ENCODE peak calls at places on chromosomes 6 and 20, in five cellular contexts. R is T-helper 2 cell; D is stimulated activated CD4-positive, alpha-beta T cell treated with anti-CD3 and anti-CD28 coated beads, Interleukin-1b, Interleukin-23, amount 100 ng/mL, for 4 hours; Q is stimulated activated naive B cell treated with anti-CD40 and anti-IgM and Interleukin-4, amounts not matched to agents 10 μg/mL and 1 μg/mL and 100 μg/mL, for 72 hours; H is HEK293T. G is an unnamed sample.

GRCh38 chr6:144652292-144652891 is 367.3 kb downstream of the UTRN start:
- DNase-seq in Q (no peak), D (no peak), R (no peak), H (no peak), G (no peak)

GRCh38 chr6:64874776-64875175 is 832.2 kb downstream of the EYS start:
- DNase-seq in Q (no peak), R (no peak), H (no peak), D (no peak), G (no peak)

GRCh38 chr6:14822689-14823088 is 423.2 kb upstream of the JARID2 start:
- DNase-seq in H (no peak), D (no peak), Q (no peak), R (no peak), G (no peak)

GRCh38 chr6:20652276-20652675 is 118.0 kb downstream of the CDKAL1 start:
- DNase-seq in Q (no peak), D (no peak), R (no peak), H (no peak), G (no peak)

GRCh38 chr20:5001174-5002076 is at the start of gene SLC23A2:
- DNase-seq in D (peak), H (peak), R (peak), Q (peak), G (no peak)

GRCh38 chr6:126761854-126762253 is 356.6 kb upstream of the RSPO3 start:
- DNase-seq in R (no peak), H (no peak), Q (no peak), D (no peak), G (no peak)

GRCh38 chr20:49460916-49461315 is 21.6 kb downstream of the KCNB1 start:
- DNase-seq in H (no peak), Q (no peak), D (no peak), R (no peak), G (no peak)

GRCh38 chr20:19137641-19138040 is 74.8 kb upstream of the SLC24A3 start:
- DNase-seq in H (no peak), Q (no peak), D (no peak), R (no peak), G (no peak)

GRCh38 chr20:10476319-10476724 is 41.2 kb downstream of the SLX4IP start:
- DNase-seq in R (peak), H (no peak), Q (peak), D (no peak), G (peak)

GRCh38 chr20:8812818-8813217 is 256.1 kb upstream of the PLCB4 start:
- DNase-seq in H (no peak), Q (no peak), D (no peak), R (no peak), G (no peak)

GRCh38 chr6:39812853-39813533 is 20.8 kb downstream of the DAAM2 start:
- DNase-seq in Q (no peak), R (no peak), D (no peak), H (no peak), G (no peak)

GRCh38 chr20:49692941-49693340 is 20.7 kb downstream of the B4GALT5 start:
- DNase-seq in H (no peak), R (no peak), Q (no peak), D (no peak), G (no peak)

GRCh38 chr6:18513253-18513798 is 126.2 kb downstream of the RNF144B start:
- DNase-seq in R (peak), Q (no peak), D (no peak), H (no peak), G (no peak)

GRCh38 chr6:89406157-89406556 is 5.9 kb downstream of the RRAGD start:
- DNase-seq in D (no peak), R (no peak), Q (no peak), H (no peak), G (no peak)

GRCh38 chr6:24431045-24431451 is 28.3 kb downstream of the MRS2 start:
- DNase-seq in D (peak), R (peak), Q (no peak), H (peak), G (no peak)

GRCh38 chr6:16324622-16325225 is 86.3 kb downstream of the GMPR start:
- DNase-seq in D (no peak), R (no peak), H (no peak), Q (no peak), G (no peak)

GRCh38 chr20:39195495-39196129 is 233.5 kb downstream of the DHX35 start:
- DNase-seq in H (no peak), Q (no peak), R (peak), D (no peak), G (no peak)

GRCh38 chr6:73443555-73443954 is 8.5 kb downstream of the CGAS start:
- DNase-seq in R (no peak), D (no peak), H (no peak), Q (no peak), G (no peak)

GRCh38 chr20:9172908-9173307 is 104.0 kb downstream of the PLCB4 start:
- DNase-seq in Q (no peak), D (no peak), H (no peak), R (no peak), G (no peak)

GRCh38 chr6:108896111-108896661 is 48.0 kb downstream of the ARMC2 start:
- DNase-seq in R (peak), D (no peak), Q (no peak), H (no peak), G (no peak)

GRCh38 chr6:11876934-11877433 is 98.4 kb upstream of the ADTRP start:
- DNase-seq in H (no peak), R (no peak), D (no peak), Q (peak), G (no peak)

GRCh38 chr6:26520088-26520839 is 17.9 kb upstream of the HMGN4 start:
- DNase-seq in R (no peak), H (peak), Q (no peak), D (no peak), G (no peak)

GRCh38 chr6:85685713-85686112 is 43.0 kb upstream of the SYNCRIP start:
- DNase-seq in H (no peak), Q (no peak), D (no peak), R (peak), G (no peak)

GRCh38 chr6:148577687-148578488 is 168.9 kb upstream of the UST start:
- DNase-seq in H (peak), R (peak), D (no peak), Q (peak), G (peak)

GRCh38 chr20:56171087-56172012 is 77.2 kb upstream of the MC3R start:
- DNase-seq in H (no peak), D (no peak), Q (no peak), R (no peak), G (no peak)

GRCh38 chr6:259901-260508 is 32.3 kb upstream of the DUSP22 start:
- DNase-seq in R (peak), H (no peak), D (no peak), Q (no peak), G (no peak)

GRCh38 chr20:52965380-52965779 is 6.8 kb upstream of the TSHZ2 start:
- DNase-seq in R (no peak), Q (no peak), D (no peak), H (no peak), G (no peak)

GRCh38 chr6:73879466-73879865 is 183.5 kb downstream of the CD109 start:
- DNase-seq in Q (no peak), R (no peak), D (no peak), H (no peak), G (no peak)

GRCh38 chr20:31606928-31607639 is 2.0 kb downstream of the ID1 start:
- DNase-seq in D (no peak), Q (no peak), H (no peak), R (no peak), G (no peak)

GRCh38 chr20:14757728-14758127 is 420.3 kb upstream of the FLRT3 start:
- DNase-seq in Q (no peak), H (no peak), D (no peak), R (no peak), G (no peak)

GRCh38 chr6:44029489-44030185 is 97.6 kb downstream of the MRPL14 start:
- DNase-seq in H (no peak), D (no peak), R (no peak), Q (no peak), G (no peak)

GRCh38 chr20:50712771-50713676 is 18.4 kb upstream of the PARD6B start:
- DNase-seq in D (no peak), R (no peak), H (no peak), Q (no peak), G (no peak)

G was measured in CD14-positive monocyte.